ENCODE peak calls at places on chromosomes 16 and 17, in seven cellular contexts. One of them, this sample, is unnamed.

GRCh38 chr17:36131436-36131835 is 27.8 kb downstream of the CCL4 start:
- DNase-seq in T-helper 22 cell: no peak
- DNase-seq in NCI-H2171: no peak
- DNase-seq in HEK293T: no peak
- DNase-seq in SW 1271: peak; percentile 5
- DNase-seq in aorta: no peak
- DNase-seq in AG08395: no peak
- DNase-seq in this sample: no peak

GRCh38 chr17:73175962-73176565 is 11.3 kb downstream of the SSTR2 start:
- DNase-seq in T-helper 22 cell: no peak
- DNase-seq in SW 1271: no peak
- DNase-seq in HEK293T: no peak
- DNase-seq in NCI-H2171: no peak
- DNase-seq in aorta: no peak
- DNase-seq in AG08395: no peak
- DNase-seq in this sample: no peak

GRCh38 chr17:34781571-34782108 is 179.6 kb downstream of the CCT6B start:
- DNase-seq in HEK293T: no peak
- DNase-seq in AG08395: peak; percentile 33
- DNase-seq in T-helper 22 cell: no peak
- DNase-seq in aorta: no peak
- DNase-seq in NCI-H2171: no peak
- DNase-seq in SW 1271: no peak
- DNase-seq in this sample: no peak

GRCh38 chr16:27724491-27724878 is 174.5 kb downstream of the KATNIP start:
- DNase-seq in AG08395: peak; percentile 49
- DNase-seq in NCI-H2171: peak; percentile 69
- DNase-seq in SW 1271: no peak
- DNase-seq in aorta: peak; percentile 14
- DNase-seq in T-helper 22 cell: no peak
- DNase-seq in HEK293T: no peak
- DNase-seq in this sample: no peak

GRCh38 chr17:66654341-66654740 is 180.6 kb upstream of the CACNG5 start:
- DNase-seq in aorta: no peak
- DNase-seq in AG08395: peak; percentile 80
- DNase-seq in NCI-H2171: no peak
- DNase-seq in SW 1271: no peak
- DNase-seq in T-helper 22 cell: no peak
- DNase-seq in HEK293T: no peak
- DNase-seq in this sample: no peak

GRCh38 chr16:66578596-66579531 is at the start of gene CMTM2:
- DNase-seq in SW 1271: no peak
- DNase-seq in aorta: no peak
- DNase-seq in AG08395: peak; percentile 12
- DNase-seq in T-helper 22 cell: no peak
- DNase-seq in HEK293T: no peak
- DNase-seq in NCI-H2171: no peak
- DNase-seq in this sample: peak; percentile 6

GRCh38 chr17:51371732-51372151 is 111.4 kb downstream of the UTP18 start:
- DNase-seq in T-helper 22 cell: peak; percentile 19
- DNase-seq in SW 1271: peak; percentile 48
- DNase-seq in aorta: no peak
- DNase-seq in HEK293T: peak; percentile 80
- DNase-seq in AG08395: peak; percentile 65
- DNase-seq in NCI-H2171: peak; percentile 4
- DNase-seq in this sample: no peak

GRCh38 chr16:83615131-83615530 is 192.6 kb upstream of the HSBP1 start:
- DNase-seq in AG08395: peak; percentile 46
- DNase-seq in T-helper 22 cell: no peak
- DNase-seq in SW 1271: no peak
- DNase-seq in HEK293T: no peak
- DNase-seq in aorta: no peak
- DNase-seq in NCI-H2171: no peak
- DNase-seq in this sample: no peak

GRCh38 chr17:76268991-76269981 is 4.1 kb downstream of the UBALD2 start:
- DNase-seq in aorta: no peak
- DNase-seq in T-helper 22 cell: no peak
- DNase-seq in AG08395: no peak
- DNase-seq in NCI-H2171: no peak
- DNase-seq in HEK293T: no peak
- DNase-seq in SW 1271: no peak
- DNase-seq in this sample: no peak

GRCh38 chr16:3606441-3606840 is 5.0 kb downstream of the SLX4 start:
- DNase-seq in HEK293T: no peak
- DNase-seq in aorta: no peak
- DNase-seq in AG08395: no peak
- DNase-seq in NCI-H2171: no peak
- DNase-seq in SW 1271: no peak
- DNase-seq in T-helper 22 cell: no peak
- DNase-seq in this sample: no peak

GRCh38 chr17:13182854-13183253 is 165.0 kb upstream of the ELAC2 start:
- DNase-seq in SW 1271: no peak
- DNase-seq in T-helper 22 cell: no peak
- DNase-seq in AG08395: no peak
- DNase-seq in aorta: no peak
- DNase-seq in NCI-H2171: no peak
- DNase-seq in HEK293T: no peak
- DNase-seq in this sample: no peak

GRCh38 chr17:57068222-57068658 is 16.8 kb upstream of the AKAP1 start:
- DNase-seq in aorta: no peak
- DNase-seq in HEK293T: no peak
- DNase-seq in NCI-H2171: no peak
- DNase-seq in SW 1271: no peak
- DNase-seq in AG08395: no peak
- DNase-seq in T-helper 22 cell: no peak
- DNase-seq in this sample: no peak

GRCh38 chr16:70770968-70771552 is 29.9 kb downstream of the VAC14 start:
- DNase-seq in aorta: peak; percentile 85
- DNase-seq in AG08395: peak; percentile 71
- DNase-seq in T-helper 22 cell: no peak
- DNase-seq in HEK293T: peak; percentile 67
- DNase-seq in NCI-H2171: no peak
- DNase-seq in SW 1271: peak; percentile 18
- DNase-seq in this sample: peak; percentile 26

GRCh38 chr16:23435500-23435899 is 17.5 kb downstream of the COG7 start:
- DNase-seq in HEK293T: peak; percentile 74
- DNase-seq in T-helper 22 cell: peak; percentile 26
- DNase-seq in aorta: peak; percentile 81
- DNase-seq in AG08395: peak; percentile 47
- DNase-seq in SW 1271: peak; percentile 42
- DNase-seq in NCI-H2171: peak; percentile 48
- DNase-seq in this sample: peak; percentile 43

GRCh38 chr17:50889528-50890118 is 23.5 kb upstream of the TOB1 start:
- DNase-seq in aorta: no peak
- DNase-seq in NCI-H2171: no peak
- DNase-seq in SW 1271: no peak
- DNase-seq in AG08395: no peak
- DNase-seq in T-helper 22 cell: no peak
- DNase-seq in HEK293T: no peak
- DNase-seq in this sample: no peak

GRCh38 chr17:76234354-76234679 is 6.0 kb downstream of the RNF157 start:
- DNase-seq in HEK293T: no peak
- DNase-seq in T-helper 22 cell: no peak
- DNase-seq in SW 1271: no peak
- DNase-seq in NCI-H2171: no peak
- DNase-seq in aorta: no peak
- DNase-seq in AG08395: no peak
- DNase-seq in this sample: no peak

This sample was measured in activated gamma-delta T cell treated with anti-CD3 and anti-CD28 coated beads, Interleukin-2, amount 50 U/mL, for 16 hours.